ENCODE peak calls at places on chromosome 10, in six cellular contexts. B, X, W, V, C and E are unnamed samples.

GRCh38 chr10:102231357-102232318 is 5.5 kb downstream of the ELOVL3 start:
- DNase-seq in B (peak; percentile 49), X (peak; percentile 71), W (no peak), V (peak; percentile 73), C (peak; percentile 33), E (peak; percentile 39)

GRCh38 chr10:1292611-1293021 is 236.4 kb downstream of the WDR37 start:
- DNase-seq in B (no peak), X (peak; percentile 36), W (no peak), V (no peak), C (no peak), E (no peak)

GRCh38 chr10:21572578-21572977 is 38.5 kb downstream of the MLLT10 start:
- DNase-seq in B (no peak), X (no peak), W (peak; percentile 72), V (no peak), C (peak; percentile 66), E (peak; percentile 55)

GRCh38 chr10:122142652-122143237 is 128.4 kb upstream of the BTBD16 start:
- DNase-seq in B (no peak), X (peak; percentile 67), W (no peak), V (peak; percentile 43), C (peak; percentile 10), E (no peak)

GRCh38 chr10:70587045-70587658 is 15.4 kb downstream of the PRF1 start:
- DNase-seq in B (no peak), X (no peak), W (no peak), V (no peak), C (no peak), E (no peak)

GRCh38 chr10:72658696-72659400 is 33.0 kb upstream of the MICU1 start:
- DNase-seq in B (no peak), X (no peak), W (no peak), V (no peak), C (no peak), E (no peak)

GRCh38 chr10:118459642-118460193 is 117.6 kb upstream of the FAM204A start:
- DNase-seq in B (peak; percentile 53), X (peak; percentile 88), W (peak; percentile 39), V (peak; percentile 59), C (peak; percentile 67), E (peak; percentile 66)

GRCh38 chr10:89392974-89393373 is 551 bp downstream of the IFIT1 start:
- DNase-seq in B (no peak), X (no peak), W (peak; percentile 92), V (no peak), C (peak; percentile 90), E (peak; percentile 82)

GRCh38 chr10:28879875-28880381 is 202.6 kb downstream of the BAMBI start:
- DNase-seq in B (no peak), X (peak; percentile 31), W (no peak), V (no peak), C (peak; percentile 59), E (no peak)

GRCh38 chr10:67788028-67788886 is 49.7 kb downstream of the DNAJC12 start:
- DNase-seq in B (peak; percentile 51), X (peak; percentile 78), W (no peak), V (peak; percentile 74), C (peak; percentile 59), E (peak; percentile 28)

GRCh38 chr10:5531558-5532230 is 6.9 kb downstream of the CALML3 start:
- DNase-seq in B (no peak), X (no peak), W (no peak), V (peak; percentile 7), C (no peak), E (no peak)

DNA sequence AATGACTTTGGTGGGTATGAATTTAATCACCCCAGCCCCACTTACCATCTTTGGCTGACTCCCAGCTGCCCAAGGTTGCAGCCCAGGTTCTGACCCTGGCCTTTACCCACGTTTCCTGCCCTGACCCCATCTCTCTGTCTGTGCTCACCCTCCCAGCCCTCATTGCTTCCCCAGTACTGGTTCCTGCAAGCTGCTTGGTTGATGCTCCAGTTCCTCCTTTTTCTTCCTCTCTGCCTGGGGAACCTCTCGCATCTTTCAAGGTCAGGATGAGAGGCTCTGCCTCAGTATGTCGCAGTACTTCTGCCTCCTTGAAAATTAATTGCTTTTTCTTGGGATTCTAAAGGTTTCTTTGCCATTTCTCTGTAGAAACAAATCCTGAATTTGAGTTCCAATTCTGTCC is 263.8 kb upstream of the ZNF32 start:
- DNase-seq in B (no peak), X (no peak), W (no peak), V (no peak), C (no peak), E (no peak)
- TF ChIP-seq CTCF in B (no peak), X (no peak), W (no peak), V (no peak), C (no peak), E (no peak)

GRCh38 chr10:81873231-81873931 is 1.6 kb upstream of the NRG3 start:
- DNase-seq in B (no peak), X (no peak), W (no peak), V (no peak), C (no peak), E (no peak)

GRCh38 chr10:81875680-81876252 is 772 bp downstream of the NRG3 start:
- DNase-seq in B (no peak), X (no peak), W (no peak), V (no peak), C (no peak), E (no peak)

GRCh38 chr10:81874878-81875679 is at the start of gene NRG3:
- DNase-seq in B (no peak), X (peak; percentile 80), W (no peak), V (no peak), C (no peak), E (no peak)

GRCh38 chr10:81872206-81872605 is 2.8 kb upstream of the NRG3 start:
- DNase-seq in B (no peak), X (no peak), W (no peak), V (no peak), C (peak; percentile 6), E (peak; percentile 30)

DNA sequence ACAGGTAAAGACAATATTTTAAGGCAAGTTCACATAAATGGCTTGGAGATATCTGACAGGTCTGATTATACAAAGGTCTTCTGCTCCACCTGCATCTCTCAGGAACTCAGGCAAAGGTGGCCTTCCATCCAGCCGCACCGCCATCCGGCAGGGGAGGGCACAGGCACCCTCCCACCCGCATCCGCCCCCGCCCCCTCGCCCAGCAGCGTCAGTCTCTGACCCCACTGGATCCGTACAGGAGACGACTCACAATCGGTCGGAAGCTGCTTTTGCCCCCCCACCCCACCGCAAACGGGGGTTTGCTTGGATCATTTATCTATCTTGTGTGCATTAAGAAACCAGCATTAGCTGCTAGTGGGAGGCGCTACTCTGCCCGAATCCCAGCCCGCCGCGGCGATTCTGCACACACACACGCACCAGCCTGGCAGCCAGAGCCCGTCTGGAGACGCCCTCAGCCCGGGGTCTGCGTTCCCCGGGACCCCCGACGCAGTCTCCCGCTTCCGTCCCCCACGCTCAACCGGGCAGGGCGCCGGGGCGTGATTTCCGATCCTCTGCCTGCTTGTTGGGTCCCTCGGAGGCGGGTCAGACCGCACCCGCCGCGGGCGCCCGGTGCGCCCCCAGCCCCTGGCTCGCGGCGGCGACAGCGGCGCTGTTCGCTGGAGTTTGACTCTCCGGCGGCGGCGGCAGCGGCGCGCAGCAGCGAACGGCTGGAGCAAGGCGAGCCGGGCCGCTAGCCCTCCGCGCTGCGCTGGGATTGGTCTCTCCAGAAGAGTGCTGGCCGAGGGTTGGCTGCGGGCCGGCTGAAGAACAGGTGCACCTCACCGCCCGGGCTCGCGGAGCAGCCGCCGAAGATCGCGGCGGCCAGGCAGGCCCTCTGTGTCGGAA is 820 bp upstream of the NRG3 start:
- DNase-seq in B (peak; percentile 68), X (peak; percentile 95), W (no peak), V (peak; percentile 60), C (peak; percentile 69), E (peak; percentile 73)
- H3K4me3 ChIP-seq in B (peak overlapping the region; percentile 34), X (peak overlapping the region; percentile 66), W (no peak overlapping the region), V (peak overlapping the region; percentile 46), C (peak overlapping the region; percentile 42), E (peak overlapping the region; percentile 42)

GRCh38 chr10:20115929-20116328 is 299.7 kb downstream of the PLXDC2 start:
- DNase-seq in B (no peak), X (peak; percentile 28), W (no peak), V (no peak), C (no peak), E (no peak)

GRCh38 chr10:20118119-20118518 is 301.9 kb downstream of the PLXDC2 start:
- DNase-seq in B (no peak), X (no peak), W (no peak), V (no peak), C (no peak), E (no peak)

GRCh38 chr10:20110435-20111119 is 294.3 kb downstream of the PLXDC2 start:
- DNase-seq in B (no peak), X (no peak), W (no peak), V (no peak), C (no peak), E (no peak)

GRCh38 chr10:20114179-20114578 is 297.9 kb downstream of the PLXDC2 start:
- DNase-seq in B (no peak), X (no peak), W (no peak), V (no peak), C (no peak), E (no peak)
- TF ChIP-seq CTCF in B (no peak), X (no peak), W (no peak), V (no peak), C (no peak), E (no peak)

GRCh38 chr10:75971402-75972211 is 540.2 kb downstream of the LRMDA start:
- DNase-seq in B (no peak), X (no peak), W (peak; percentile 52), V (no peak), C (peak; percentile 64), E (peak; percentile 19)
- H3K4me3 ChIP-seq in B (no peak overlapping the region), X (no peak overlapping the region), W (no peak overlapping the region), V (no peak overlapping the region), C (no peak overlapping the region), E (no peak overlapping the region)

GRCh38 chr10:12949248-12949647 is 52.3 kb downstream of the CCDC3 start:
- DNase-seq in B (no peak), X (no peak), W (no peak), V (no peak), C (no peak), E (no peak)
- TF ChIP-seq CTCF in B (no peak), X (peak; percentile 31), W (no peak), V (no peak), C (peak; percentile 24), E (no peak)